ENCODE peak calls at places on chromosomes 16 and 17, in ten cellular contexts. C is endodermal cell, Z is Right ventricle myocardium superior, T is MV-4-11, A is AG10803, N is DMS79 treated with DMSO at 0.1 percent for 48 hours, J is HTR-8/SVneo, U is left ventricle myocardium inferior, X is lung microvascular endothelial cell, H is heart right ventricle. M is an unnamed sample.

GRCh38 chr17:64036198-64036922 is 15.9 kb upstream of the ICAM2 start:
- DNase-seq in A (no peak), J (no peak), N (no peak), T (no peak), Z (no peak), H (no peak), U (no peak), C (peak), X (no peak), M (no peak)

GRCh38 chr17:75645501-75645888 is 12.3 kb downstream of the SMIM5 start:
- DNase-seq in A (no peak), C (peak), T (no peak), U (no peak), Z (no peak), H (no peak), J (peak), X (no peak), N (peak), M (no peak)

GRCh38 chr17:57514614-57515013 is 230.5 kb downstream of the CCDC182 start:
- DNase-seq in T (no peak), H (no peak), N (no peak), C (no peak), A (no peak), X (no peak), J (no peak), Z (no peak), U (no peak), M (no peak)

GRCh38 chr16:54812229-54812628 is 118.4 kb upstream of the IRX5 start:
- DNase-seq in A (peak), U (no peak), X (no peak), N (no peak), H (no peak), C (no peak), J (no peak), T (no peak), Z (no peak), M (no peak)

GRCh38 chr17:15917439-15918027 is 27.4 kb upstream of the ADORA2B start:
- DNase-seq in H (no peak), U (no peak), Z (no peak), J (no peak), N (no peak), C (peak), A (no peak), X (no peak), T (no peak), M (no peak)

GRCh38 chr17:30780343-30780742 is 44.1 kb downstream of the CRLF3 start:
- DNase-seq in X (no peak), T (peak), H (no peak), A (no peak), N (no peak), C (no peak), J (no peak), U (no peak), Z (no peak), M (no peak)

GRCh38 chr16:3443108-3444031 is at the start of the genes NAA60 and ZNF597:
- DNase-seq in N (peak), X (peak), C (peak), T (peak), H (peak), Z (peak), U (peak), J (peak), A (peak), M (no peak)

GRCh38 chr16:85998868-85999729 is 100.1 kb downstream of the IRF8 start:
- DNase-seq in H (no peak), A (no peak), N (no peak), J (no peak), C (peak), X (no peak), T (no peak), Z (no peak), U (no peak), M (no peak)

GRCh38 chr17:35372846-35373531 is 432 bp downstream of the SLFN11 start:
- DNase-seq in C (peak), U (peak), H (no peak), Z (peak), N (peak), T (no peak), X (peak), A (no peak), J (no peak), M (peak)

GRCh38 chr17:75549246-75550138 is 24.0 kb downstream of the LLGL2 start:
- DNase-seq in C (peak), X (no peak), J (no peak), T (no peak), Z (no peak), A (no peak), U (no peak), H (no peak), N (peak), M (peak)

GRCh38 chr17:67671492-67671891 is 46.2 kb upstream of the NOL11 start:
- DNase-seq in J (no peak), H (no peak), N (no peak), C (no peak), A (no peak), U (no peak), X (peak), T (no peak), Z (no peak), M (peak)

GRCh38 chr17:39671651-39672521 is 3.6 kb downstream of the PNMT start:
- DNase-seq in C (peak), Z (peak), A (no peak), U (peak), T (no peak), N (no peak), J (peak), X (peak), H (no peak), M (no peak)

GRCh38 chr16:28823291-28823718 is 506 bp downstream of the ATXN2L start:
- DNase-seq in A (no peak), X (no peak), Z (no peak), H (no peak), T (no peak), U (no peak), J (no peak), C (no peak), N (no peak), M (no peak)

GRCh38 chr17:41586863-41587495 is at the start of gene KRT14:
- DNase-seq in U (no peak), H (no peak), T (no peak), Z (no peak), N (no peak), J (no peak), A (no peak), C (no peak), X (no peak), M (no peak)

GRCh38 chr17:71709974-71710373 is 410.8 kb upstream of the SOX9 start:
- DNase-seq in A (peak), U (no peak), X (no peak), H (no peak), N (no peak), Z (no peak), C (no peak), J (no peak), T (no peak), M (peak)

GRCh38 chr16:8530756-8531155 is 59.6 kb downstream of the TMEM114 start:
- DNase-seq in T (no peak), C (no peak), H (no peak), N (no peak), A (no peak), Z (no peak), J (no peak), U (no peak), X (no peak), M (no peak)

GRCh38 chr17:40027614-40028012 is 12.4 kb downstream of the CSF3 start:
- DNase-seq in X (no peak), H (no peak), J (no peak), Z (no peak), U (no peak), N (no peak), C (no peak), A (no peak), T (no peak), M (no peak)

GRCh38 chr17:33053641-33054040 is 62.0 kb downstream of the SPACA3 start:
- DNase-seq in J (no peak), H (no peak), U (no peak), N (no peak), X (no peak), Z (no peak), T (no peak), A (no peak), C (peak), M (no peak)

GRCh38 chr16:27174798-27175197 is 28.5 kb upstream of the KDM8 start:
- DNase-seq in X (no peak), T (no peak), A (peak), J (peak), U (no peak), Z (no peak), N (no peak), C (no peak), H (no peak), M (no peak)

GRCh38 chr17:40827746-40828453 is 5.5 kb upstream of the KRT10 start:
- DNase-seq in U (no peak), T (peak), H (no peak), X (no peak), J (peak), Z (no peak), N (no peak), C (no peak), A (no peak), M (no peak)

GRCh38 chr16:86657972-86658371 is 79.6 kb downstream of the FOXL1 start:
- DNase-seq in N (no peak), Z (no peak), J (no peak), A (no peak), T (no peak), H (no peak), C (no peak), U (no peak), X (no peak), M (no peak)

GRCh38 chr17:62901544-62901943 is 64.5 kb upstream of the TANC2 start:
- DNase-seq in A (no peak), U (no peak), N (no peak), X (no peak), J (no peak), H (no peak), T (no peak), Z (no peak), C (no peak), M (no peak)

GRCh38 chr17:37261286-37261685 is 114.5 kb upstream of the C17orf78 start:
- DNase-seq in Z (no peak), J (no peak), A (peak), U (no peak), X (no peak), H (no peak), T (peak), N (no peak), C (no peak), M (no peak)

GRCh38 chr17:63078707-63079106 is 112.7 kb downstream of the TANC2 start:
- DNase-seq in Z (no peak), X (no peak), A (no peak), N (no peak), T (no peak), H (no peak), U (no peak), J (no peak), C (no peak), M (no peak)

GRCh38 chr16:76729525-76729924 is 452.3 kb downstream of the CNTNAP4 start:
- DNase-seq in C (peak), X (no peak), T (no peak), J (no peak), H (no peak), Z (no peak), U (no peak), A (no peak), N (no peak), M (no peak)

GRCh38 chr17:64491995-64492394 is 4.9 kb downstream of the POLG2 start:
- DNase-seq in A (peak), N (no peak), X (no peak), H (no peak), Z (no peak), J (no peak), T (no peak), C (no peak), U (no peak), M (no peak)

GRCh38 chr17:18008496-18009268 is 30.3 kb downstream of the ATPAF2 start:
- DNase-seq in N (no peak), T (no peak), X (no peak), Z (no peak), C (no peak), U (no peak), H (no peak), J (peak), A (peak), M (no peak)

GRCh38 chr17:75338335-75338734 is 49.1 kb upstream of the SLC25A19 start:
- DNase-seq in U (no peak), X (no peak), N (no peak), H (no peak), Z (no peak), T (peak), J (no peak), C (no peak), A (peak), M (no peak)

GRCh38 chr16:26987631-26988030 is 79.1 kb upstream of the C16orf82 start:
- DNase-seq in J (no peak), N (no peak), T (peak), X (no peak), Z (no peak), U (no peak), H (no peak), A (peak), C (peak), M (no peak)

M was measured in NCI-H1105 treated with DMSO at 0.1 percent for 48 hours.